ENCODE peak calls at places on chromosomes 13 and 19, in eight cellular contexts. O is Daoy; I is fibroblast of mammary gland; F is HFFc6; S is hepatic stellate cell; T is NCI-H524; K is stimulated activated CD4-positive, alpha-beta T cell treated with anti-CD3 and anti-CD28 coated beads, Interleukin-1b, Interleukin-23, amount 100 ng/mL, for 24 hours; P is SHP77. X is an unnamed sample.

GRCh38 chr19:43574424-43575155 is 737 bp downstream of the XRCC1 start:
- DNase-seq in O (peak), I (peak), F (no peak), S (no peak), T (no peak), K (no peak), P (no peak), X (peak)

GRCh38 chr19:3178377-3178972 is at the start of gene S1PR4:
- DNase-seq in O (no peak), I (no peak), F (no peak), S (no peak), T (no peak), K (no peak), P (no peak), X (no peak)

GRCh38 chr19:27918818-27919217 is 1294.1 kb downstream of the UQCRFS1 start:
- DNase-seq in O (no peak), I (no peak), F (no peak), S (no peak), T (no peak), K (no peak), P (no peak), X (no peak)

GRCh38 chr19:13705928-13706447 is 58.3 kb upstream of the MRI1 start:
- DNase-seq in O (no peak), I (no peak), F (no peak), S (no peak), T (no peak), K (no peak), P (no peak), X (no peak)

GRCh38 chr13:32019612-32020233 is 11.9 kb upstream of the FRY start:
- DNase-seq in O (peak), I (peak), F (peak), S (peak), T (peak), K (no peak), P (peak), X (peak)

GRCh38 chr13:44703371-44703770 is 127.2 kb upstream of the TSC22D1 start:
- DNase-seq in O (no peak), I (peak), F (peak), S (peak), T (no peak), K (no peak), P (no peak), X (peak)

GRCh38 chr19:30373593-30373992 is 1.4 kb downstream of the ZNF536 start:
- DNase-seq in O (no peak), I (no peak), F (no peak), S (no peak), T (no peak), K (no peak), P (no peak), X (no peak)

GRCh38 chr13:108958013-108958376 is 328.6 kb downstream of the MYO16 start:
- DNase-seq in O (no peak), I (no peak), F (no peak), S (no peak), T (no peak), K (no peak), P (no peak), X (no peak)

GRCh38 chr19:47755762-47756626 is 10.6 kb downstream of the NOP53 start:
- DNase-seq in O (no peak), I (no peak), F (no peak), S (peak), T (no peak), K (no peak), P (no peak), X (no peak)

GRCh38 chr19:34431681-34432402 is 3.7 kb downstream of the UBA2 start:
- DNase-seq in O (no peak), I (no peak), F (no peak), S (peak), T (no peak), K (no peak), P (no peak), X (peak)

X was measured in EH.